ENCODE peak calls at places on chromosomes 13 and 19, in six cellular contexts. One of them, this sample, is unnamed.

GRCh38 chr13:24162604-24163003 is 2.1 kb downstream of the SPATA13 start:
- DNase-seq in testis: no peak
- DNase-seq in heart left ventricle: no peak
- DNase-seq in uterus: no peak
- DNase-seq in IMR-90: no peak
- DNase-seq in breast epithelium: no peak
- DNase-seq in this sample: no peak

GRCh38 chr13:62193919-62194318 is 778.3 kb upstream of the PCDH20 start:
- DNase-seq in testis: no peak
- DNase-seq in heart left ventricle: no peak
- DNase-seq in uterus: no peak
- DNase-seq in IMR-90: no peak
- DNase-seq in breast epithelium: no peak
- DNase-seq in this sample: no peak

GRCh38 chr13:91167706-91168459 is 179.6 kb upstream of the MIR17HG start:
- DNase-seq in testis: no peak
- DNase-seq in heart left ventricle: no peak
- DNase-seq in uterus: no peak
- DNase-seq in IMR-90: no peak
- DNase-seq in breast epithelium: no peak
- DNase-seq in this sample: no peak

GRCh38 chr13:55199132-55199531 is 1941.6 kb upstream of the PRR20A start:
- DNase-seq in testis: peak; percentile 52
- DNase-seq in heart left ventricle: no peak
- DNase-seq in uterus: no peak
- DNase-seq in IMR-90: no peak
- DNase-seq in breast epithelium: no peak
- DNase-seq in this sample: no peak

GRCh38 chr13:44629465-44630183 is 53.5 kb upstream of the TSC22D1 start:
- DNase-seq in testis: no peak
- DNase-seq in heart left ventricle: no peak
- DNase-seq in uterus: no peak
- DNase-seq in IMR-90: peak; percentile 74
- DNase-seq in breast epithelium: no peak
- DNase-seq in this sample: no peak

GRCh38 chr19:21468791-21469190 is 36.6 kb upstream of the ZNF429 start:
- DNase-seq in testis: no peak
- DNase-seq in heart left ventricle: no peak
- DNase-seq in uterus: no peak
- DNase-seq in IMR-90: no peak
- DNase-seq in breast epithelium: no peak
- DNase-seq in this sample: no peak

GRCh38 chr13:35346494-35346893 is 130.0 kb downstream of the MAB21L1 start:
- DNase-seq in testis: no peak
- DNase-seq in heart left ventricle: no peak
- DNase-seq in uterus: no peak
- DNase-seq in IMR-90: no peak
- DNase-seq in breast epithelium: no peak
- DNase-seq in this sample: no peak

GRCh38 chr13:27622102-27622820 is 569 bp downstream of the POLR1D start:
- DNase-seq in testis: peak; percentile 29
- DNase-seq in heart left ventricle: no peak
- DNase-seq in uterus: no peak
- DNase-seq in IMR-90: peak; percentile 13
- DNase-seq in breast epithelium: no peak
- DNase-seq in this sample: peak; percentile 47

GRCh38 chr13:33287142-33287882 is 1.8 kb upstream of the STARD13 start:
- DNase-seq in testis: no peak
- DNase-seq in heart left ventricle: no peak
- DNase-seq in uterus: no peak
- DNase-seq in IMR-90: no peak
- DNase-seq in breast epithelium: no peak
- DNase-seq in this sample: no peak

GRCh38 chr19:1767464-1767933 is 14.2 kb downstream of the ONECUT3 start:
- DNase-seq in testis: peak; percentile 43
- DNase-seq in heart left ventricle: no peak
- DNase-seq in uterus: no peak
- DNase-seq in IMR-90: no peak
- DNase-seq in breast epithelium: no peak
- DNase-seq in this sample: peak; percentile 70

GRCh38 chr13:114128624-114129522 is 3.5 kb downstream of the RASA3 start:
- DNase-seq in testis: peak; percentile 49
- DNase-seq in heart left ventricle: peak; percentile 87
- DNase-seq in uterus: peak; percentile 69
- DNase-seq in IMR-90: peak; percentile 95
- DNase-seq in breast epithelium: no peak
- DNase-seq in this sample: peak; percentile 79
- TF ChIP-seq POLR2A in testis: no peak
- TF ChIP-seq POLR2A in heart left ventricle: peak; percentile 24
- TF ChIP-seq POLR2A in uterus: no peak
- TF ChIP-seq POLR2A in IMR-90: peak; percentile 77
- TF ChIP-seq POLR2A in breast epithelium: no peak
- TF ChIP-seq POLR2A in this sample: peak; percentile 86

GRCh38 chr13:92433963-92434362 is 792.6 kb upstream of the GPC6 start:
- DNase-seq in testis: no peak
- DNase-seq in heart left ventricle: no peak
- DNase-seq in uterus: no peak
- DNase-seq in IMR-90: no peak
- DNase-seq in breast epithelium: no peak
- DNase-seq in this sample: no peak
- TF ChIP-seq POLR2A in testis: no peak
- TF ChIP-seq POLR2A in heart left ventricle: no peak
- TF ChIP-seq POLR2A in uterus: no peak
- TF ChIP-seq POLR2A in IMR-90: no peak
- TF ChIP-seq POLR2A in breast epithelium: no peak
- TF ChIP-seq POLR2A in this sample: no peak

GRCh38 chr13:51583875-51584730 is at the start of gene WDFY2:
- DNase-seq in testis: peak; percentile 100
- DNase-seq in heart left ventricle: peak; percentile 100
- DNase-seq in uterus: peak; percentile 100
- DNase-seq in IMR-90: peak; percentile 100
- DNase-seq in breast epithelium: peak; percentile 99
- DNase-seq in this sample: peak; percentile 100
- TF ChIP-seq POLR2A in testis: peak; percentile 86
- TF ChIP-seq POLR2A in heart left ventricle: peak; percentile 92
- TF ChIP-seq POLR2A in uterus: peak; percentile 92
- TF ChIP-seq POLR2A in IMR-90: peak; percentile 92
- TF ChIP-seq POLR2A in breast epithelium: peak; percentile 86
- TF ChIP-seq POLR2A in this sample: peak; percentile 80

DNA sequence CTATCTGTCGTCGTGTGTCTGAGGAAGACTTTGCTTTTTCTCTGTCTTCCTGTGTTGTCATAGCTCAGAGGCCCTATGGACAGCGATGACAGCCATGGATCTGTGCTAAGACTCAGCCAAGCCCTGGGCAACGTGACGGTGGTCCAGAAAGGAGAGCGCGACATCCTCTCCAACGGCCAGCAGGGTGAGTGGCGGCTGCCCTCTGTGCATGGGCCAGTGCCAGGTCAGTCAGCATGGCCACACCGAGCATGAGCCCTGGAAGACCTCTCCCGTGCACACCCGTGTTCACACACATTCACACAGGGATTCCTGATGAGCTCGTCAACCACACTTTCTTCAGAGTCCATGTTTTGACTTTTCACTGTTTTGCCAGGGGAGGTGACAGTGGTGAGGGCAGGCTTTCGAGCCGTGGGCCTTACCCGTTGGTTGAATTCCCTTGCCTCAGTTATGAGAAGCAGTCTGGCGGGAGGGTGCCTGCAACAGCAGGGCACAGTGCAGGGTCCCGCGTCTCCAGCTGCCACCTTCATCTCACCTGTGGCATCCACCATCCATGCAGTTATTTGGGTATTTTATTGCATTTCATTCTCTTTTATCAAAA is 20.2 kb downstream of the NAXD start:
- DNase-seq in testis: no peak
- DNase-seq in heart left ventricle: no peak
- DNase-seq in uterus: no peak
- DNase-seq in IMR-90: no peak
- DNase-seq in breast epithelium: no peak
- DNase-seq in this sample: no peak
- TF ChIP-seq POLR2A in testis: no peak
- TF ChIP-seq POLR2A in heart left ventricle: no peak
- TF ChIP-seq POLR2A in uterus: no peak
- TF ChIP-seq POLR2A in IMR-90: no peak
- TF ChIP-seq POLR2A in breast epithelium: no peak
- TF ChIP-seq POLR2A in this sample: no peak

This sample was measured in erythroblast.